ENCODE peak calls at places on chromosomes 16 and 17, in seven cellular contexts. H, E, D, S, T, R and I are unnamed samples.
A peak's percentile ranks its signal among the peaks of the same experiment; 100 is the strongest.

GRCh38 chr17:75731716-75732498 is 10.6 kb downstream of the ITGB4 start:
- DNase-seq in H (no peak), E (peak; percentile 44), D (no peak), S (no peak), T (no peak), R (no peak), I (no peak)

GRCh38 chr16:69340095-69340644 is 598 bp downstream of the NIP7 start:
- DNase-seq in H (no peak), E (no peak), D (no peak), S (no peak), T (no peak), R (no peak), I (peak; percentile 10)

GRCh38 chr17:57502696-57503307 is 242.3 kb downstream of the CCDC182 start:
- DNase-seq in H (peak; percentile 57), E (no peak), D (peak; percentile 65), S (no peak), T (no peak), R (no peak), I (no peak)

GRCh38 chr16:19718624-19718965 is 524 bp downstream of the IQCK start:
- DNase-seq in H (no peak), E (no peak), D (no peak), S (no peak), T (no peak), R (no peak), I (peak; percentile 78)

GRCh38 chr16:22217890-22218730 is 12.0 kb downstream of the EEF2K start:
- DNase-seq in H (no peak), E (peak; percentile 65), D (no peak), S (peak; percentile 64), T (no peak), R (peak; percentile 85), I (no peak)

GRCh38 chr16:18800674-18801196 is 614 bp downstream of the ARL6IP1 start:
- DNase-seq in H (no peak), E (peak; percentile 62), D (peak; percentile 17), S (no peak), T (no peak), R (no peak), I (peak; percentile 73)

GRCh38 chr16:28326881-28327610 is 34.7 kb downstream of the SBK1 start:
- DNase-seq in H (peak; percentile 72), E (peak; percentile 91), D (peak; percentile 31), S (no peak), T (peak; percentile 49), R (peak; percentile 82), I (peak; percentile 81)

GRCh38 chr17:68125471-68125870 is 89.9 kb downstream of the KPNA2 start:
- DNase-seq in H (no peak), E (no peak), D (no peak), S (no peak), T (no peak), R (no peak), I (no peak)

GRCh38 chr17:3989156-3989886 is 25.1 kb upstream of the ATP2A3 start:
- DNase-seq in H (no peak), E (no peak), D (no peak), S (no peak), T (no peak), R (no peak), I (no peak)

GRCh38 chr17:40453881-40454630 is 10.8 kb downstream of the IGFBP4 start:
- DNase-seq in H (no peak), E (no peak), D (no peak), S (no peak), T (no peak), R (no peak), I (no peak)

GRCh38 chr17:78397681-78398101 is 19.2 kb downstream of the PGS1 start:
- DNase-seq in H (no peak), E (no peak), D (peak; percentile 62), S (no peak), T (no peak), R (no peak), I (no peak)

GRCh38 chr16:80691111-80691761 is 113.2 kb downstream of the CDYL2 start:
- DNase-seq in H (no peak), E (no peak), D (no peak), S (no peak), T (no peak), R (no peak), I (no peak)

GRCh38 chr17:78127888-78128615 is 503 bp downstream of the TMC6 start:
- DNase-seq in H (peak; percentile 68), E (no peak), D (no peak), S (no peak), T (peak; percentile 33), R (no peak), I (peak; percentile 76)

GRCh38 chr17:72273301-72274056 is 152.7 kb downstream of the SOX9 start:
- DNase-seq in H (no peak), E (no peak), D (peak; percentile 89), S (no peak), T (no peak), R (no peak), I (no peak)

GRCh38 chr16:86631441-86631840 is 53.1 kb downstream of the FOXL1 start:
- DNase-seq in H (no peak), E (no peak), D (peak; percentile 82), S (no peak), T (no peak), R (no peak), I (no peak)

GRCh38 chr17:44768505-44769142 is 9.8 kb downstream of the ADAM11 start:
- DNase-seq in H (no peak), E (no peak), D (no peak), S (no peak), T (no peak), R (no peak), I (no peak)

GRCh38 chr17:82678265-82678891 is 20.1 kb downstream of the RAB40B start:
- DNase-seq in H (no peak), E (no peak), D (no peak), S (no peak), T (no peak), R (peak; percentile 24), I (no peak)

GRCh38 chr17:1244606-1245012 is 25.6 kb upstream of the BHLHA9 start:
- DNase-seq in H (no peak), E (no peak), D (peak; percentile 59), S (no peak), T (no peak), R (no peak), I (no peak)

GRCh38 chr17:18248300-18248731 is 10.2 kb downstream of the FLII start:
- DNase-seq in H (peak; percentile 79), E (peak; percentile 94), D (peak; percentile 58), S (peak; percentile 67), T (peak; percentile 49), R (peak; percentile 79), I (peak; percentile 72)

GRCh38 chr16:86619263-86619935 is 41.0 kb downstream of the FOXL1 start:
- DNase-seq in H (no peak), E (no peak), D (no peak), S (no peak), T (no peak), R (no peak), I (no peak)

GRCh38 chr17:954431-955164 is 25.0 kb downstream of the NXN start:
- DNase-seq in H (no peak), E (peak; percentile 74), D (no peak), S (peak; percentile 53), T (no peak), R (no peak), I (no peak)

DNA sequence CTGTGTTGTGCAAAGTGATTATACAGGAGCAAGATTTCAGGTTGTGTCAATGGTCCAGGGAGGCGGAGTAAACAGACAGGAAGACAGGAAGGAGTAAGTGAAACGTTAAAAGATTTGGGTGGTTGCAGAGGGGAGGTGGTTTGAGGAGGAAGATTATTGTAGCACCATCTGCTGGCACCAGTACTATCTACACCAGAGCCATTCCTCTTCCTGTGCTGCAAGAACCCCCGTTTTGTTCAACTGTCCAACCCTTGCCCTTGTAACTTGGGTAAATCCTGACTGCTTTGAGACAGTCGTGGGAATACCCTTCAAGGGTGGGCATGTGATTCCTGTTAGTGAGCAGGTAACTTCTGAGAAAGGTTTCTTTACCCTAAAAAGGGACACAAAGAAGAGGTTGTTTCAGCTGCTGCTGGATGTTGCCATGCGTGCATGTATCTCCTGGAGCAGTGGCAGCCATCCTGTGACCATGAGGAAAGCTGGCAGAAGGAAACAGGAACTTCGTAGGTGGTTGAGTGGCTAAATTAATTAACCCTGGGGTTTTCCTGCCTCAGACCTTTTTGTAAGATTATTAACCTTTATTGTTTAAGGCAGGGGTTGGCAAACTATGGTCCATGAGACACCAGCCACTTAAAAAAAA is 124.1 kb downstream of the PRKCA start:
- DNase-seq in H (peak; percentile 29), E (peak; percentile 66), D (no peak), S (no peak), T (no peak), R (peak; percentile 71), I (no peak)
- TF ChIP-seq CTCF in H (peak; percentile 77), E (peak; percentile 70), D (peak; percentile 31), S (no peak), T (no peak), R (peak; percentile 36), I (peak; percentile 42)

GRCh38 chr16:54936979-54937672 is 6.5 kb downstream of the IRX5 start:
- DNase-seq in H (peak; percentile 64), E (peak; percentile 92), D (peak; percentile 61), S (no peak), T (peak; percentile 56), R (no peak), I (peak; percentile 93)
- TF ChIP-seq CTCF in H (peak; percentile 92), E (peak; percentile 99), D (peak; percentile 92), S (no peak), T (peak; percentile 90), R (no peak), I (peak; percentile 95)

DNA sequence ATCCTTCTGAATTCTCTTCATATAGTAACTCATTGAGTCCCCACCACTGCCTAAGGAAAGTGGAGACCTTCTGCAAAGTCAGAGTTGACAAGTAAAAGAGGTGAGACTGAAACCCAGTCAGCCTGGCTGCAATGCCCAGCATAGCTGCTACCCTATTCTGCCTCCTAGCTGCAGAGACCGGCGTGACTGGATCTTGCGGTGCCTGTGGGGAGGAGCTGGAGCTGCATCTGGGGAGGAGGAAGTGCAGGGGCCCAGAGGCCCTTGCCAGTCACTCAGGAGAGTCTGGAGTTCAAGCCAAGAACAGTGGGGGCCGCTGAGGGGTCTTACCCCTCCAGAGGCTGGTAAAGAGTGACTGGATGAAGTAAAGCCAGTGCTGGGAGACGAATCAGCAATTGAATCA is 35.0 kb upstream of the ZNF423 start:
- DNase-seq in H (peak; percentile 61), E (peak; percentile 93), D (no peak), S (no peak), T (no peak), R (peak; percentile 44), I (peak; percentile 73)
- TF ChIP-seq CTCF in H (peak; percentile 70), E (peak; percentile 86), D (no peak), S (no peak), T (peak; percentile 38), R (peak; percentile 32), I (peak; percentile 67)

GRCh38 chr16:73262931-73263330 is 215.0 kb upstream of the ZFHX3 start:
- DNase-seq in H (no peak), E (no peak), D (no peak), S (no peak), T (no peak), R (no peak), I (no peak)

GRCh38 chr16:73274140-73274539 is 226.2 kb upstream of the ZFHX3 start:
- DNase-seq in H (no peak), E (no peak), D (no peak), S (no peak), T (no peak), R (no peak), I (no peak)

GRCh38 chr16:73265124-73265838 is 217.4 kb upstream of the ZFHX3 start:
- DNase-seq in H (no peak), E (peak; percentile 61), D (no peak), S (no peak), T (no peak), R (no peak), I (no peak)

GRCh38 chr16:73268311-73268997 is 220.5 kb upstream of the ZFHX3 start:
- DNase-seq in H (no peak), E (peak; percentile 70), D (no peak), S (peak; percentile 19), T (no peak), R (no peak), I (peak; percentile 72)
- TF ChIP-seq CTCF in H (peak; percentile 44), E (peak; percentile 66), D (no peak), S (no peak), T (no peak), R (no peak), I (peak; percentile 47)